ENCODE peak calls at places on chromosomes 5 and 9, in five cellular contexts. B is trophoblast cell, W is mesenchymal stem cell, V is neuronal stem cell, J is IMR-90. K is an unnamed sample.

GRCh38 chr9:119905706-119906105 is 536.5 kb upstream of the BRINP1 start:
- DNase-seq in B (no peak), W (no peak), V (no peak), J (no peak), K (peak; percentile 21)

GRCh38 chr9:124280176-124280691 is 22.5 kb downstream of the NEK6 start:
- DNase-seq in B (no peak), W (peak; percentile 90), V (no peak), J (peak; percentile 91), K (no peak)

GRCh38 chr9:92140074-92140753 is 25.0 kb upstream of the SPTLC1 start:
- DNase-seq in B (peak; percentile 89), W (peak; percentile 76), V (peak; percentile 76), J (peak; percentile 65), K (peak; percentile 88)

GRCh38 chr9:37212435-37212834 is 92.1 kb downstream of the ZCCHC7 start:
- DNase-seq in B (no peak), W (no peak), V (no peak), J (no peak), K (no peak)

GRCh38 chr5:40361378-40361777 is 318.3 kb upstream of the PTGER4 start:
- DNase-seq in B (no peak), W (no peak), V (no peak), J (no peak), K (no peak)

GRCh38 chr9:105693435-105694275 is 686 bp upstream of the TMEM38B start:
- DNase-seq in B (peak; percentile 15), W (no peak), V (peak; percentile 23), J (peak; percentile 2), K (peak; percentile 46)

GRCh38 chr5:73735032-73735734 is 109.2 kb downstream of the ARHGEF28 start:
- DNase-seq in B (no peak), W (no peak), V (no peak), J (no peak), K (no peak)

GRCh38 chr5:581266-581665 is 30.9 kb upstream of the CEP72 start:
- DNase-seq in B (no peak), W (no peak), V (no peak), J (no peak), K (no peak)

GRCh38 chr5:133319905-133320520 is 268.2 kb downstream of the HSPA4 start:
- DNase-seq in B (peak; percentile 14), W (no peak), V (no peak), J (no peak), K (peak; percentile 67)

GRCh38 chr9:109341561-109341960 is 20.7 kb upstream of the EPB41L4B start:
- DNase-seq in B (peak; percentile 7), W (no peak), V (no peak), J (no peak), K (no peak)

GRCh38 chr5:154198611-154199230 is 8.2 kb downstream of the GALNT10 start:
- DNase-seq in B (peak; percentile 83), W (peak; percentile 83), V (no peak), J (peak; percentile 89), K (peak; percentile 53)

GRCh38 chr9:124164800-124165199 is 92.9 kb upstream of the NEK6 start:
- DNase-seq in B (no peak), W (no peak), V (no peak), J (no peak), K (no peak)

GRCh38 chr5:173051746-173052145 is 4.4 kb upstream of the CREBRF start:
- DNase-seq in B (peak; percentile 63), W (peak; percentile 40), V (no peak), J (peak; percentile 83), K (no peak)

GRCh38 chr5:11878846-11879245 is 25.4 kb downstream of the CTNND2 start:
- DNase-seq in B (no peak), W (no peak), V (no peak), J (no peak), K (no peak)

GRCh38 chr9:114356792-114357191 is 27.1 kb downstream of the ORM2 start:
- DNase-seq in B (no peak), W (no peak), V (no peak), J (no peak), K (no peak)
- H3K36me3 ChIP-seq in B (peaks cover 58% of the 10 kb centered on the region), W (peaks cover 77% of the 10 kb centered on the region), V (peaks cover 77% of the 10 kb centered on the region), J (peaks cover 60% of the 10 kb centered on the region), K (no peaks in the 10 kb centered on the region)

DNA sequence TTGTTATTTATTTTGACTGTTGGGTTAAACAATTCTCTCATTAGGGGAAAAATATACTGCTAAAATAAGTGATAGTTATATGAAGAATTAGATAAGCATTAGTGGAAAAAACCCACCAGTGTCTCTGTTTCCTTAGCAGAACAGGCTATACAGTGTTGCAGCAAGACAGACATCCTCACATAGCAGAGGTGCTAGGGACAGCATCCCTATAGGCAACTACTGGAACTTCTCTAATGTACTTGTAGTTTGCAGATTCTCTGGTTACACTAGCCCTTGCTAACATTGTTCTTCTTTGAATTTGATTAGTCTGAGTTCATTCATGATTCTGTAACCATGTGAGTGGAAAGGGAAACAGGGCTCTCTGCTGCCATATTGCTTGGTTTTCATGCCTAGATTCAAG is 661.8 kb upstream of the RGMB start:
- DNase-seq in B (no peak), W (peak; percentile 33), V (no peak), J (peak; percentile 34), K (peak; percentile 29)
- H2AK5ac ChIP-seq in B (no peak overlapping the region), W (no peak overlapping the region), V (no peak overlapping the region), J (peak overlapping the region; percentile 59), K (no peak overlapping the region)

GRCh38 chr5:1807479-1808185 is 6.4 kb downstream of the NDUFS6 start:
- DNase-seq in B (no peak), W (no peak), V (no peak), J (no peak), K (no peak)

GRCh38 chr5:1810581-1811101 is 9.4 kb downstream of the NDUFS6 start:
- DNase-seq in B (no peak), W (no peak), V (no peak), J (no peak), K (no peak)

GRCh38 chr5:1808466-1808865 is 7.3 kb downstream of the NDUFS6 start:
- DNase-seq in B (no peak), W (no peak), V (no peak), J (peak; percentile 55), K (no peak)

GRCh38 chr5:1806974-1807373 is 5.8 kb downstream of the NDUFS6 start:
- DNase-seq in B (no peak), W (no peak), V (no peak), J (no peak), K (no peak)

GRCh38 chr5:1809416-1810035 is 8.3 kb downstream of the NDUFS6 start:
- DNase-seq in B (no peak), W (no peak), V (no peak), J (no peak), K (no peak)
- H3K36me3 ChIP-seq in B (peaks cover 64% of the 10 kb centered on the region), W (peaks cover 94% of the 10 kb centered on the region), V (peaks cover 99% of the 10 kb centered on the region), J (peaks cover 66% of the 10 kb centered on the region), K (peaks cover 17% of the 10 kb centered on the region)

GRCh38 chr9:89678394-89679005 is 73.7 kb downstream of the GADD45G start:
- DNase-seq in B (no peak), W (no peak), V (no peak), J (no peak), K (no peak)

GRCh38 chr9:89680547-89681467 is 76.0 kb downstream of the GADD45G start:
- DNase-seq in B (no peak), W (no peak), V (no peak), J (no peak), K (no peak)

GRCh38 chr9:89679006-89679395 is 74.2 kb downstream of the GADD45G start:
- DNase-seq in B (no peak), W (no peak), V (no peak), J (no peak), K (no peak)

GRCh38 chr9:89677696-89678393 is 73.0 kb downstream of the GADD45G start:
- DNase-seq in B (no peak), W (no peak), V (peak; percentile 93), J (no peak), K (no peak)

GRCh38 chr9:89679581-89679980 is 74.8 kb downstream of the GADD45G start:
- DNase-seq in B (no peak), W (no peak), V (no peak), J (no peak), K (no peak)
- H2AK5ac ChIP-seq in B (no peak overlapping the region), W (no peak overlapping the region), V (no peak overlapping the region), J (no peak overlapping the region), K (no peak overlapping the region)

GRCh38 chr9:116349684-116350083 is 196.1 kb downstream of the PAPPA start:
- DNase-seq in B (no peak), W (no peak), V (no peak), J (no peak), K (no peak)
- H3K36me3 ChIP-seq in B (peaks cover 11% of the 10 kb centered on the region), W (peaks cover 100% of the 10 kb centered on the region), V (peaks cover 93% of the 10 kb centered on the region), J (peaks cover 79% of the 10 kb centered on the region), K (no peaks in the 10 kb centered on the region)

GRCh38 chr5:43075319-43076293 is 35.5 kb upstream of the ANXA2R start:
- DNase-seq in B (no peak), W (peak; percentile 62), V (no peak), J (no peak), K (no peak)
- H2AK5ac ChIP-seq in B (no peak overlapping the region), W (no peak overlapping the region), V (no peak overlapping the region), J (no peak overlapping the region), K (no peak overlapping the region)